ENCODE peak calls at places on chromosomes 5 and 9, in ten cellular contexts. R is amniotic stem cell; O is trophoblast cell; M is T-helper 22 cell; Q is astrocyte of the spinal cord; G is Kasumi-1; K is omental fat pad; H is fibroblast of mammary gland; P is effector memory CD4-positive, alpha-beta T cell; F is kidney glomerular epithelial cell. X is an unnamed sample.

GRCh38 chr5:34675857-34676256 is 19.7 kb downstream of the RAI14 start:
- DNase-seq in R (no peak), O (no peak), M (no peak), Q (no peak), G (no peak), K (no peak), H (peak; percentile 61), P (no peak), F (no peak), X (peak; percentile 45)

GRCh38 chr5:93622240-93622885 is 39.3 kb downstream of the NR2F1 start:
- DNase-seq in R (no peak), O (peak; percentile 70), M (peak; percentile 43), Q (peak; percentile 73), G (no peak), K (no peak), H (peak; percentile 79), P (peak; percentile 46), F (peak; percentile 20), X (peak; percentile 77)

GRCh38 chr5:113487411-113487778 is 858 bp downstream of the MCC start:
- DNase-seq in R (no peak), O (no peak), M (no peak), Q (peak; percentile 35), G (no peak), K (no peak), H (peak; percentile 7), P (no peak), F (peak; percentile 24), X (peak; percentile 5)

GRCh38 chr9:111696796-111697195 is 35.4 kb downstream of the GNG10 start:
- DNase-seq in R (no peak), O (no peak), M (no peak), Q (no peak), G (no peak), K (no peak), H (no peak), P (no peak), F (no peak), X (no peak)

GRCh38 chr9:87451149-87451548 is 46.5 kb upstream of the DAPK1 start:
- DNase-seq in R (no peak), O (no peak), M (no peak), Q (no peak), G (no peak), K (no peak), H (no peak), P (no peak), F (no peak), X (no peak)

GRCh38 chr5:158590936-158591863 is 508.5 kb downstream of the EBF1 start:
- DNase-seq in R (no peak), O (no peak), M (no peak), Q (peak; percentile 34), G (no peak), K (no peak), H (peak; percentile 58), P (no peak), F (peak; percentile 34), X (no peak)

GRCh38 chr5:56827043-56827442 is 11.7 kb downstream of the MAP3K1 start:
- DNase-seq in R (no peak), O (no peak), M (no peak), Q (no peak), G (no peak), K (no peak), H (no peak), P (no peak), F (no peak), X (no peak)

GRCh38 chr9:83299556-83299955 is 236.6 kb upstream of the RASEF start:
- DNase-seq in R (no peak), O (peak; percentile 96), M (no peak), Q (peak; percentile 36), G (no peak), K (no peak), H (peak; percentile 80), P (no peak), F (peak; percentile 74), X (no peak)

GRCh38 chr9:18707078-18707477 is 233.1 kb downstream of the ADAMTSL1 start:
- DNase-seq in R (no peak), O (no peak), M (no peak), Q (no peak), G (no peak), K (no peak), H (peak; percentile 70), P (no peak), F (no peak), X (peak; percentile 6)

GRCh38 chr9:9557804-9558334 is 1054.9 kb downstream of the PTPRD start:
- DNase-seq in R (no peak), O (no peak), M (no peak), Q (peak; percentile 0), G (no peak), K (no peak), H (no peak), P (no peak), F (no peak), X (no peak)

GRCh38 chr5:61575103-61575502 is 243.0 kb downstream of the ZSWIM6 start:
- DNase-seq in R (peak; percentile 15), O (no peak), M (no peak), Q (peak; percentile 80), G (peak; percentile 19), K (no peak), H (peak; percentile 78), P (no peak), F (no peak), X (peak; percentile 77)

GRCh38 chr5:39555788-39556187 is 131.0 kb upstream of the DAB2 start:
- DNase-seq in R (no peak), O (no peak), M (no peak), Q (no peak), G (no peak), K (no peak), H (no peak), P (no peak), F (no peak), X (no peak)

GRCh38 chr5:50655067-50655809 is 11.2 kb upstream of the PARP8 start:
- DNase-seq in R (no peak), O (no peak), M (no peak), Q (no peak), G (peak; percentile 32), K (no peak), H (no peak), P (no peak), F (no peak), X (no peak)

GRCh38 chr5:126516133-126516532 is 78.9 kb downstream of the ALDH7A1 start:
- DNase-seq in R (peak; percentile 36), O (peak; percentile 86), M (no peak), Q (peak; percentile 80), G (no peak), K (no peak), H (peak; percentile 52), P (no peak), F (peak; percentile 38), X (peak; percentile 92)

GRCh38 chr5:43110606-43111170 is 10.0 kb upstream of the ZNF131 start:
- DNase-seq in R (no peak), O (no peak), M (no peak), Q (no peak), G (no peak), K (no peak), H (no peak), P (no peak), F (no peak), X (no peak)

GRCh38 chr5:119016125-119016774 is 27.9 kb upstream of the DTWD2 start:
- DNase-seq in R (no peak), O (no peak), M (no peak), Q (no peak), G (no peak), K (no peak), H (no peak), P (no peak), F (no peak), X (no peak)

GRCh38 chr9:132068604-132069003 is 11.1 kb downstream of the MED27 start:
- DNase-seq in R (no peak), O (no peak), M (no peak), Q (no peak), G (no peak), K (no peak), H (no peak), P (no peak), F (no peak), X (no peak)

GRCh38 chr5:172147857-172148256 is 40.2 kb downstream of the STK10 start:
- DNase-seq in R (no peak), O (peak; percentile 94), M (no peak), Q (no peak), G (no peak), K (no peak), H (no peak), P (no peak), F (no peak), X (no peak)

GRCh38 chr5:96896806-96897205 is 20.5 kb downstream of the ERAP2 start:
- DNase-seq in R (no peak), O (no peak), M (no peak), Q (no peak), G (peak; percentile 83), K (no peak), H (no peak), P (no peak), F (no peak), X (no peak)

GRCh38 chr5:72951850-72952468 is 3.9 kb upstream of the FCHO2 start:
- DNase-seq in R (peak; percentile 40), O (no peak), M (no peak), Q (peak; percentile 55), G (peak; percentile 17), K (no peak), H (peak; percentile 85), P (no peak), F (peak; percentile 84), X (peak; percentile 78)

GRCh38 chr9:27828908-27829307 is 255.6 kb upstream of the C9orf72 start:
- DNase-seq in R (no peak), O (no peak), M (no peak), Q (no peak), G (no peak), K (no peak), H (no peak), P (no peak), F (no peak), X (no peak)